ENCODE peak calls at places on chromosome 6, in five cellular contexts. One of them, this sample, is unnamed.

GRCh38 chr6:89022747-89023289 is 57.7 kb upstream of the PNRC1 start:
- DNase-seq in adrenal gland: no peak
- DNase-seq in ovary: no peak
- DNase-seq in CD4-positive, alpha-beta T cell: no peak
- DNase-seq in iPS DF 6.9: no peak
- DNase-seq in this sample: no peak

GRCh38 chr6:114785235-114786127 is 442.7 kb upstream of the HS3ST5 start:
- DNase-seq in CD4-positive, alpha-beta T cell: no peak
- DNase-seq in adrenal gland: no peak
- DNase-seq in ovary: no peak
- DNase-seq in iPS DF 6.9: no peak
- DNase-seq in this sample: no peak

GRCh38 chr6:163956571-163957407 is 542.3 kb downstream of the QKI start:
- DNase-seq in adrenal gland: peak; percentile 79
- DNase-seq in CD4-positive, alpha-beta T cell: peak; percentile 31
- DNase-seq in iPS DF 6.9: peak; percentile 74
- DNase-seq in ovary: peak; percentile 56
- DNase-seq in this sample: peak; percentile 34

GRCh38 chr6:119255492-119255891 is 94.1 kb downstream of the MAN1A1 start:
- DNase-seq in CD4-positive, alpha-beta T cell: no peak
- DNase-seq in iPS DF 6.9: no peak
- DNase-seq in ovary: no peak
- DNase-seq in adrenal gland: no peak
- DNase-seq in this sample: no peak

GRCh38 chr6:151589667-151590066 is 95.8 kb downstream of the CCDC170 start:
- DNase-seq in iPS DF 6.9: no peak
- DNase-seq in ovary: no peak
- DNase-seq in CD4-positive, alpha-beta T cell: no peak
- DNase-seq in adrenal gland: no peak
- DNase-seq in this sample: no peak

GRCh38 chr6:47524136-47524840 is 46.7 kb downstream of the CD2AP start:
- DNase-seq in ovary: no peak
- DNase-seq in adrenal gland: no peak
- DNase-seq in CD4-positive, alpha-beta T cell: no peak
- DNase-seq in iPS DF 6.9: no peak
- DNase-seq in this sample: no peak

GRCh38 chr6:80690611-80691090 is 584.2 kb downstream of the BCKDHB start:
- DNase-seq in iPS DF 6.9: no peak
- DNase-seq in CD4-positive, alpha-beta T cell: no peak
- DNase-seq in ovary: no peak
- DNase-seq in adrenal gland: no peak
- DNase-seq in this sample: no peak

GRCh38 chr6:20709451-20709850 is 175.2 kb downstream of the CDKAL1 start:
- DNase-seq in adrenal gland: no peak
- DNase-seq in CD4-positive, alpha-beta T cell: no peak
- DNase-seq in ovary: no peak
- DNase-seq in iPS DF 6.9: no peak
- DNase-seq in this sample: no peak

GRCh38 chr6:81384921-81385320 is 367.6 kb downstream of the TENT5A start:
- DNase-seq in CD4-positive, alpha-beta T cell: no peak
- DNase-seq in adrenal gland: no peak
- DNase-seq in ovary: no peak
- DNase-seq in iPS DF 6.9: no peak
- DNase-seq in this sample: no peak

GRCh38 chr6:104639671-104640070 is 220.0 kb downstream of the HACE1 start:
- DNase-seq in iPS DF 6.9: no peak
- DNase-seq in ovary: no peak
- DNase-seq in CD4-positive, alpha-beta T cell: no peak
- DNase-seq in adrenal gland: no peak
- DNase-seq in this sample: no peak

GRCh38 chr6:166313255-166314070 is 5.3 kb upstream of the PRR18 start:
- DNase-seq in ovary: no peak
- DNase-seq in adrenal gland: peak; percentile 38
- DNase-seq in CD4-positive, alpha-beta T cell: peak; percentile 51
- DNase-seq in iPS DF 6.9: no peak
- DNase-seq in this sample: peak; percentile 36

GRCh38 chr6:166642646-166643045 is 15.6 kb upstream of the RPS6KA2 start:
- DNase-seq in ovary: no peak
- DNase-seq in adrenal gland: no peak
- DNase-seq in CD4-positive, alpha-beta T cell: no peak
- DNase-seq in iPS DF 6.9: no peak
- DNase-seq in this sample: no peak

GRCh38 chr6:32972353-32973143 is 4.2 kb downstream of the BRD2 start:
- DNase-seq in ovary: peak; percentile 69
- DNase-seq in CD4-positive, alpha-beta T cell: peak; percentile 56
- DNase-seq in adrenal gland: peak; percentile 53
- DNase-seq in iPS DF 6.9: no peak
- DNase-seq in this sample: peak; percentile 43

GRCh38 chr6:45637611-45638257 is 260.0 kb upstream of the SUPT3H start:
- DNase-seq in ovary: no peak
- DNase-seq in iPS DF 6.9: no peak
- DNase-seq in CD4-positive, alpha-beta T cell: no peak
- DNase-seq in adrenal gland: no peak
- DNase-seq in this sample: no peak

GRCh38 chr6:39999006-39999867 is 65.0 kb upstream of the MOCS1 start:
- DNase-seq in ovary: no peak
- DNase-seq in iPS DF 6.9: no peak
- DNase-seq in adrenal gland: no peak
- DNase-seq in CD4-positive, alpha-beta T cell: no peak
- DNase-seq in this sample: no peak

GRCh38 chr6:39995633-39996032 is 61.4 kb upstream of the MOCS1 start:
- DNase-seq in ovary: no peak
- DNase-seq in CD4-positive, alpha-beta T cell: no peak
- DNase-seq in adrenal gland: no peak
- DNase-seq in iPS DF 6.9: no peak
- DNase-seq in this sample: no peak

GRCh38 chr6:39997101-39997635 is 62.9 kb upstream of the MOCS1 start:
- DNase-seq in iPS DF 6.9: no peak
- DNase-seq in adrenal gland: no peak
- DNase-seq in ovary: no peak
- DNase-seq in CD4-positive, alpha-beta T cell: no peak
- DNase-seq in this sample: no peak

GRCh38 chr6:40000964-40001515 is 66.8 kb upstream of the MOCS1 start:
- DNase-seq in CD4-positive, alpha-beta T cell: no peak
- DNase-seq in adrenal gland: no peak
- DNase-seq in iPS DF 6.9: no peak
- DNase-seq in ovary: no peak
- DNase-seq in this sample: no peak

DNA sequence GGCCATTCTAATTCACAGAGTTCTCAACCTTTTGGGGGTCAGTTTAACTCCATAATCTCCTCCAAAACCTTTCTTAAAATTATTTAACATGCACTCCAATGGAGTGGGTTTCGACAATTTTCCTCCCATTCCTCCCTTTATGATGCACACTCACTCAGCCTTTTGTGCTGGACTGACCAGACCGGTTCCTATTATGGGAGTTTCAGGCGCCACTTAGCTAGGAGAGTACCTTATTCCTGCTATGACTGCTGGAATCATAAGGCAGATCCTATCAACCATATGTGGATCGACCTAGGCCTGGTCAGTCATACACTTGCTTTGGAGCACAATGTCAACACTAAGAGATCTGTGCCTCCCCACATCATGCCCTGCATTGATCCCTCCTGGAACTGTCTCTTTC is 63.9 kb upstream of the MOCS1 start:
- DNase-seq in ovary: no peak
- DNase-seq in iPS DF 6.9: no peak
- DNase-seq in adrenal gland: no peak
- DNase-seq in CD4-positive, alpha-beta T cell: no peak
- DNase-seq in this sample: no peak
- H3K9me3 ChIP-seq in ovary: peaks cover 2% of the 10 kb centered on the region
- H3K9me3 ChIP-seq in iPS DF 6.9: peaks cover 2% of the 10 kb centered on the region
- H3K9me3 ChIP-seq in adrenal gland: no peaks in the 10 kb centered on the region
- H3K9me3 ChIP-seq in CD4-positive, alpha-beta T cell: peaks cover 22% of the 10 kb centered on the region
- H3K9me3 ChIP-seq in this sample: no peaks in the 10 kb centered on the region

GRCh38 chr6:168640738-168641137 is 199.8 kb downstream of the SMOC2 start:
- DNase-seq in adrenal gland: no peak
- DNase-seq in ovary: no peak
- DNase-seq in iPS DF 6.9: no peak
- DNase-seq in CD4-positive, alpha-beta T cell: no peak
- DNase-seq in this sample: no peak

GRCh38 chr6:168636147-168636982 is 195.4 kb downstream of the SMOC2 start:
- DNase-seq in iPS DF 6.9: no peak
- DNase-seq in adrenal gland: no peak
- DNase-seq in CD4-positive, alpha-beta T cell: no peak
- DNase-seq in ovary: no peak
- DNase-seq in this sample: no peak

GRCh38 chr6:168640181-168640580 is 199.2 kb downstream of the SMOC2 start:
- DNase-seq in adrenal gland: no peak
- DNase-seq in iPS DF 6.9: no peak
- DNase-seq in CD4-positive, alpha-beta T cell: no peak
- DNase-seq in ovary: no peak
- DNase-seq in this sample: no peak

GRCh38 chr6:168638497-168639072 is 197.6 kb downstream of the SMOC2 start:
- DNase-seq in adrenal gland: no peak
- DNase-seq in ovary: no peak
- DNase-seq in CD4-positive, alpha-beta T cell: no peak
- DNase-seq in iPS DF 6.9: no peak
- DNase-seq in this sample: no peak

DNA sequence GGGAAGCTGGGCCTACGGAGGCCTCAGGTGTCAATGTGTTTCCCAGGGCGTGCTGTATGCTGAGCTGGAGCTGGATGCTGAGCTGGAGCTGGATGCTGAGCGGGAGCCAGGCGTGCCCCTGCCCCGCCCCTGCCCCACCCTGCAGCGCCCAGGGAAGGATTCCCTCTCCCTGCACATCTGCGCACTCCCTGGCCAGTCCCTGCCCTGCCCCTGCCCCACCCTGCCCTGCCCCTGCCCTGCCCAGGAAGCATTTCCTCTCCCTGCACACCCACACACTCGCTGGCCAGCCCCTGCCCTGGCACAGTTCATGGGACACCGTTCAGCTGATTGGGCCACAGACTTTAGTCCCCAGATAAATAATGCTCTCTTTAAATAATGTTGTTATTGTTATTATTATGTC is 196.9 kb downstream of the SMOC2 start:
- DNase-seq in ovary: no peak
- DNase-seq in CD4-positive, alpha-beta T cell: no peak
- DNase-seq in iPS DF 6.9: no peak
- DNase-seq in adrenal gland: no peak
- DNase-seq in this sample: no peak
- H3K9me3 ChIP-seq in ovary: no peaks in the 10 kb centered on the region
- H3K9me3 ChIP-seq in CD4-positive, alpha-beta T cell: no peaks in the 10 kb centered on the region
- H3K9me3 ChIP-seq in iPS DF 6.9: no peaks in the 10 kb centered on the region
- H3K9me3 ChIP-seq in adrenal gland: no peaks in the 10 kb centered on the region
- H3K9me3 ChIP-seq in this sample: no peaks in the 10 kb centered on the region

GRCh38 chr6:168167431-168168315 is 88.7 kb upstream of the FRMD1 start:
- DNase-seq in CD4-positive, alpha-beta T cell: no peak
- DNase-seq in ovary: no peak
- DNase-seq in adrenal gland: no peak
- DNase-seq in iPS DF 6.9: no peak
- DNase-seq in this sample: no peak

GRCh38 chr6:168165891-168166290 is 86.9 kb upstream of the FRMD1 start:
- DNase-seq in adrenal gland: no peak
- DNase-seq in ovary: no peak
- DNase-seq in iPS DF 6.9: no peak
- DNase-seq in CD4-positive, alpha-beta T cell: no peak
- DNase-seq in this sample: no peak

GRCh38 chr6:168166627-168167026 is 87.6 kb upstream of the FRMD1 start:
- DNase-seq in adrenal gland: no peak
- DNase-seq in iPS DF 6.9: no peak
- DNase-seq in CD4-positive, alpha-beta T cell: no peak
- DNase-seq in ovary: no peak
- DNase-seq in this sample: no peak

GRCh38 chr6:168171673-168172352 is 92.8 kb upstream of the FRMD1 start:
- DNase-seq in adrenal gland: no peak
- DNase-seq in CD4-positive, alpha-beta T cell: no peak
- DNase-seq in ovary: no peak
- DNase-seq in iPS DF 6.9: peak; percentile 58
- DNase-seq in this sample: no peak

DNA sequence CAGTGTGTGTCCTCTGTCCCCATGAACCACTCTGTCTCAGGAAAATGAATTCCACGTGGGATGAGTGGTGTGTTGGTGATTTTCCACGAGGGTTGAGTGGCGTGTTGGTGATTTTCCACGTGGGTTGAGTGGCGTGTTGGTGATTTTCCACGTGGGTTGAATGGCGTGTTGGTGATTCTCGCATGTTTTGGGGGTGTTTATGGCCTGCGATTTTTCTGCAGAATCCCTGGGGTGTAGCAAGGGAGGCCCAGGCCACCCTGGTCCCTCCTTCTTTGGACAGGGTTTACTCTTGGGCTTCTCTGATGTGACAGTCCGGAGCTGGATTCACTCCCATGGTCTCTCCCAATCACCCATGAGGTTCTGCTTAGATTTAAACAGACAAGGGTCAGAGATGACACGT is 90.6 kb upstream of the FRMD1 start:
- DNase-seq in ovary: no peak
- DNase-seq in iPS DF 6.9: no peak
- DNase-seq in adrenal gland: no peak
- DNase-seq in CD4-positive, alpha-beta T cell: no peak
- DNase-seq in this sample: no peak
- H3K9me3 ChIP-seq in ovary: no peaks in the 10 kb centered on the region
- H3K9me3 ChIP-seq in iPS DF 6.9: no peaks in the 10 kb centered on the region
- H3K9me3 ChIP-seq in adrenal gland: no peaks in the 10 kb centered on the region
- H3K9me3 ChIP-seq in CD4-positive, alpha-beta T cell: no peaks in the 10 kb centered on the region
- H3K9me3 ChIP-seq in this sample: peaks cover 2% of the 10 kb centered on the region

DNA sequence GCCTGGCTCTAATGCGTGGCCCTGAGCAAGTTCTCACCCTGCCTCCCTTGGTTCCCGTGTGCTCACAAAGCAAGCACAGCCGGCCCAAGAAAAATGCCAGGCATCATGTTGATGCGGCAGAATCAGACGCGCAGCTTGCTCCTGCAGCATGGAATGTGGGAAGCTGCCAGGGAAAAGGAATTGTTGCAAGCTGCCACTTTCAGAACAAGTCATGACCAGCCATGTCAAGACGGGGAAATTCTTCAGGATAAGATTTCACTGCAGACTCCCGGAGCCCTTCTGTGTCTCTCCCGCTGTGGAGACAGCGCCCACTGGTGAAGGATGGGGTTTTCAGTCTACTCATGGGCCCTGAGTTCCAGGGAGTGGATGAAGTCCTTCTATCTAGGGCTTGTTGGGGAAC is 4.6 kb downstream of the DACT2 start:
- DNase-seq in adrenal gland: no peak
- DNase-seq in CD4-positive, alpha-beta T cell: no peak
- DNase-seq in iPS DF 6.9: no peak
- DNase-seq in ovary: no peak
- DNase-seq in this sample: no peak
- H3K9me3 ChIP-seq in adrenal gland: no peaks in the 10 kb centered on the region
- H3K9me3 ChIP-seq in CD4-positive, alpha-beta T cell: no peaks in the 10 kb centered on the region
- H3K9me3 ChIP-seq in iPS DF 6.9: no peaks in the 10 kb centered on the region
- H3K9me3 ChIP-seq in ovary: no peaks in the 10 kb centered on the region
- H3K9me3 ChIP-seq in this sample: no peaks in the 10 kb centered on the region

This sample was measured in T-helper 17 cell.